ENCODE peak calls at places on chromosome 14, in five cellular contexts. I is Right ventricle myocardium superior; B is activated CD4-positive, alpha-beta T cell treated with anti-CD3 and anti-CD28 coated beads for 24 hours; N is kidney glomerular epithelial cell; Z is SW480. K is an unnamed sample.

GRCh38 chr14:98114122-98114895 is 1157.7 kb downstream of the BCL11B start:
- DNase-seq in I (no peak), B (no peak), N (peak; percentile 46), Z (peak; percentile 54), K (no peak)

GRCh38 chr14:93925374-93925895 is 1.7 kb upstream of the FAM181A start:
- DNase-seq in I (no peak), B (no peak), N (no peak), Z (no peak), K (no peak)

GRCh38 chr14:51468523-51468922 is 183.2 kb upstream of the FRMD6 start:
- DNase-seq in I (no peak), B (no peak), N (no peak), Z (no peak), K (no peak)

GRCh38 chr14:103880334-103880985 is 33.1 kb upstream of the PPP1R13B start:
- DNase-seq in I (peak; percentile 93), B (no peak), N (peak; percentile 54), Z (peak; percentile 85), K (peak; percentile 87)

GRCh38 chr14:85576161-85576560 is 46.2 kb downstream of the FLRT2 start:
- DNase-seq in I (no peak), B (no peak), N (no peak), Z (no peak), K (no peak)

GRCh38 chr14:36509056-36509917 is 10.7 kb downstream of the NKX2-1 start:
- DNase-seq in I (no peak), B (no peak), N (no peak), Z (no peak), K (no peak)

GRCh38 chr14:44914849-44915248 is 46.9 kb downstream of the KLHL28 start:
- DNase-seq in I (no peak), B (no peak), N (no peak), Z (no peak), K (peak; percentile 51)

GRCh38 chr14:81430284-81430683 is 30.2 kb upstream of the STON2 start:
- DNase-seq in I (no peak), B (no peak), N (no peak), Z (no peak), K (no peak)

GRCh38 chr14:20421267-20421666 is 8.0 kb upstream of the TEP1 start:
- DNase-seq in I (no peak), B (no peak), N (no peak), Z (no peak), K (no peak)